ENCODE peak calls at places on chromosomes 1 and 21, in ten cellular contexts. B is lower lobe of right lung, L is heart left ventricle, N is body of pancreas, Q is thoracic aorta, I is tibial nerve, H is A549, A is AG04450, E is sigmoid colon, D is WERI-Rb-1. K is an unnamed sample. For H3K9me3, the result is how much of the 10 kb centered on the place peaks cover.

GRCh38 chr1:60547821-60548220 is 474.3 kb upstream of the C1orf87 start:
- DNase-seq in E (no peak), A (no peak), Q (no peak), D (peak), H (no peak), L (no peak), I (no peak), B (no peak), N (no peak), K (no peak)

GRCh38 chr1:54291276-54292014 is 91.5 kb downstream of the MRPL37 start:
- DNase-seq in Q (no peak), A (no peak), D (peak), N (no peak), B (no peak), E (no peak), H (no peak), I (no peak), L (no peak), K (no peak)

GRCh38 chr1:168442931-168443330 is 100.9 kb downstream of the XCL2 start:
- DNase-seq in H (no peak), L (no peak), A (no peak), B (no peak), I (no peak), Q (no peak), E (no peak), D (peak), N (no peak), K (no peak)

GRCh38 chr1:22893292-22893691 is 79.4 kb downstream of the LACTBL1 start:
- DNase-seq in I (no peak), B (no peak), D (no peak), L (no peak), A (no peak), N (no peak), E (no peak), H (no peak), Q (no peak), K (no peak)

GRCh38 chr1:100036718-100037664 is 67.2 kb downstream of the SLC35A3 start:
- DNase-seq in Q (no peak), L (no peak), I (no peak), H (no peak), E (no peak), N (peak), D (no peak), B (no peak), A (no peak), K (no peak)

GRCh38 chr1:153342178-153342577 is 6.5 kb downstream of the PGLYRP4 start:
- DNase-seq in L (no peak), Q (no peak), E (no peak), B (no peak), N (no peak), A (no peak), I (no peak), H (no peak), D (no peak), K (no peak)

GRCh38 chr1:213123532-213123931 is 72.5 kb downstream of the RPS6KC1 start:
- DNase-seq in N (peak), Q (no peak), I (no peak), B (no peak), E (no peak), A (peak), L (no peak), H (no peak), D (no peak), K (no peak)

GRCh38 chr1:65253800-65254319 is 55.5 kb upstream of the DNAJC6 start:
- DNase-seq in A (no peak), E (no peak), Q (no peak), I (no peak), L (no peak), H (peak), D (no peak), B (no peak), N (no peak), K (no peak)

GRCh38 chr1:40036574-40036973 is 4.0 kb upstream of the CAP1 start:
- DNase-seq in I (peak), Q (peak), H (no peak), N (peak), E (peak), L (peak), D (no peak), A (no peak), B (no peak), K (no peak)

GRCh38 chr21:43277481-43278351 is 108.9 kb downstream of the CRYAA start:
- DNase-seq in I (no peak), E (no peak), A (no peak), Q (no peak), D (no peak), L (no peak), N (no peak), B (peak), H (no peak), K (peak)

GRCh38 chr1:174839211-174839610 is 160.5 kb upstream of the CACYBP start:
- DNase-seq in B (no peak), H (no peak), Q (no peak), I (no peak), E (no peak), L (no peak), A (no peak), D (no peak), N (no peak), K (no peak)

GRCh38 chr1:39369568-39369967 is 121.9 kb upstream of the BMP8A start:
- DNase-seq in L (no peak), A (no peak), I (no peak), D (no peak), B (no peak), Q (no peak), H (no peak), N (no peak), E (no peak), K (no peak)

GRCh38 chr1:219761208-219761860 is 148.4 kb upstream of the ZC3H11B start:
- DNase-seq in A (no peak), N (no peak), B (no peak), L (no peak), H (no peak), Q (no peak), D (no peak), E (no peak), I (no peak), K (no peak)

GRCh38 chr1:6962956-6963915 is 178.0 kb downstream of the CAMTA1 start:
- DNase-seq in A (no peak), D (no peak), L (peak), I (peak), E (peak), B (peak), Q (no peak), N (peak), H (peak), K (peak)

GRCh38 chr1:201596101-201596868 is 57.4 kb downstream of the NAV1 start:
- DNase-seq in H (no peak), B (no peak), A (no peak), Q (no peak), N (no peak), D (no peak), I (no peak), E (peak), L (no peak), K (no peak)

GRCh38 chr1:207822124-207822601 is 70.3 kb downstream of the CD46 start:
- DNase-seq in I (no peak), Q (no peak), N (no peak), H (no peak), A (no peak), E (peak), D (no peak), L (no peak), B (no peak), K (no peak)

GRCh38 chr1:8902765-8903164 is 24.3 kb upstream of the ENO1 start:
- DNase-seq in E (no peak), L (no peak), B (no peak), A (no peak), N (no peak), D (no peak), Q (no peak), H (no peak), I (no peak), K (no peak)

GRCh38 chr1:159406821-159407220 is 25.2 kb upstream of the OR10J4 start:
- DNase-seq in Q (no peak), B (no peak), A (no peak), H (no peak), L (no peak), D (no peak), N (no peak), E (no peak), I (no peak), K (no peak)

GRCh38 chr1:81800741-81801031 is at the start of gene ADGRL2:
- DNase-seq in H (no peak), Q (no peak), L (peak), E (peak), I (peak), A (no peak), B (no peak), D (no peak), N (no peak), K (no peak)

GRCh38 chr1:155307247-155307740 is 1.4 kb upstream of the FDPS start:
- DNase-seq in Q (no peak), E (no peak), H (no peak), I (no peak), B (no peak), N (peak), L (no peak), D (peak), A (no peak), K (no peak)

GRCh38 chr1:201309420-201309819 is 26.1 kb downstream of the PKP1 start:
- DNase-seq in E (peak), H (peak), Q (no peak), I (peak), N (peak), A (no peak), L (peak), D (peak), B (peak), K (peak)

GRCh38 chr1:2896824-2897223 is 95.3 kb upstream of the TTC34 start:
- DNase-seq in Q (no peak), L (no peak), A (no peak), I (no peak), D (no peak), H (no peak), B (no peak), N (no peak), E (no peak), K (no peak)
- H3K9me3 ChIP-seq in Q (under half), L (under half), A (half or more), I (under half), D (under half), H (under half), B (under half), N (under half), E (under half), K (under half)

GRCh38 chr1:53154859-53155438 is 12.5 kb upstream of the SLC1A7 start:
- DNase-seq in L (no peak), Q (no peak), D (no peak), H (no peak), E (no peak), B (no peak), A (no peak), I (no peak), N (no peak), K (no peak)

GRCh38 chr1:53153752-53154151 is 11.3 kb upstream of the SLC1A7 start:
- DNase-seq in I (no peak), A (no peak), D (no peak), E (no peak), L (no peak), B (no peak), H (no peak), N (no peak), Q (no peak), K (no peak)

GRCh38 chr1:53155945-53156344 is 13.5 kb upstream of the SLC1A7 start:
- DNase-seq in A (no peak), H (no peak), N (no peak), Q (no peak), I (no peak), D (no peak), B (no peak), L (no peak), E (no peak), K (no peak)

GRCh38 chr1:53156783-53157182 is 14.3 kb upstream of the SLC1A7 start:
- DNase-seq in A (no peak), E (no peak), N (no peak), I (no peak), B (no peak), Q (no peak), D (no peak), H (no peak), L (no peak), K (no peak)

GRCh38 chr1:53155534-53155933 is 13.1 kb upstream of the SLC1A7 start:
- DNase-seq in L (no peak), N (no peak), E (no peak), I (no peak), H (no peak), A (no peak), D (no peak), Q (no peak), B (no peak), K (no peak)
- TF ChIP-seq CTCF in L (no peak), N (no peak), E (no peak), I (no peak), H (no peak), A (no peak), D (no peak), Q (no peak), B (no peak), K (no peak)

GRCh38 chr1:205172729-205173366 is 38.7 kb downstream of the DSTYK start:
- DNase-seq in A (peak), H (peak), N (no peak), I (no peak), Q (no peak), E (no peak), B (no peak), L (no peak), D (no peak), K (no peak)
- H3K4me3 ChIP-seq in A (no peak), H (no peak), N (no peak), I (no peak), Q (no peak), E (no peak), B (no peak), L (no peak), D (no peak), K (no peak)

DNA sequence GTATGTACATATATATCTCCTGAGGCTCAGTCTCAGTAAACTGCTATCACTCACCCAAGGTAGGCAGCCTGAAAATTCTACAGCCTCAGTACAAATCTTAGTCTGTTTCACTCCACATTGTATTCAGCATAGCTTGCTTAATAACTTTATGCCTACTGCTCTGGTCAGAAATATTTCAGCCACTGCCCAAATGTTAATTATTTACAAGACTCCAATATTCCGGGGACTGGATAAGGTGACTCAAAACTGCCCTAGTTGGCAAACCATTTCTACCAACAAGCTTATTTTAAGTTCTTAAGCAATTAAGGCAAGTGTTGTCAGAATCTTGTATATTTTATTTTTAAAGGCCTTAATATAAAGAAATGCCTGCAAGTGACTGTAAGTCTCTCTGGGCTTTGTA is 114.8 kb downstream of the LRRIQ3 start:
- DNase-seq in E (no peak), H (no peak), D (no peak), L (no peak), Q (no peak), A (no peak), N (no peak), I (no peak), B (no peak), K (no peak)
- H3K9me3 ChIP-seq in E (under half), H (under half), D (under half), L (under half), Q (under half), A (under half), N (under half), I (under half), B (under half), K (under half)

GRCh38 chr1:183609313-183609712 is 19.1 kb upstream of the NCF2 start:
- DNase-seq in H (peak), I (peak), E (peak), N (peak), L (peak), B (peak), Q (peak), D (no peak), A (no peak), K (no peak)
- TF ChIP-seq CTCF in H (peak), I (peak), E (peak), N (no peak), L (peak), B (peak), Q (peak), D (peak), A (peak), K (peak)

DNA sequence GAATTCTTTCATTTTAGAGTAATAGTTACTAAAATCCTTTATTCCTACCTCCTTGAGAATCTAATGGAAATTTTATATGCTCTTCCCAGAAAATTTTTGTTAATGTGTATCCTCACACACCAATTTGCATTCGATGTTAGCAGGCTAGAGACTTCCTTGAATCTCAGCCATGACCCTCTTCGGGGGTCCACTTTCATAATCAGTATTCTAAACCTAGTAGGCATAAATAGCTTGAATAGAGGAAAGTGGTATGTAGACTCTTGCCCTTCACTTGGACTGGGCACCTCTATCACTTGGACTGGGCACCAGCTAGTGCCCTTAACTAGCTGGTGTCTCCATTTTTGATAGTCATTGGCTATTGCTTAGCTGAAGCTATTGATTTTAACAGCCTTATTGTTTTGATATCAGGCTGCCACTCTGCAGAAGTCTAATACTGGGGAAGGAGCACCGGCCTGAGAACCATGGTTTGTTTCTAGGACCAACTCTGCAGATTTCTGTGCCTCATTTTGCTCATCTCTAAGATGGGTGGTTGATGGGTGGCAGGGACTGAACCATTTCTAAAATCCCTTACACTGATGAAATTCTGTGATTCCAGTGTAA is 42.8 kb downstream of the MRPL39 start:
- DNase-seq in I (no peak), H (no peak), N (no peak), Q (no peak), D (no peak), E (no peak), B (no peak), A (no peak), L (no peak), K (no peak)
- H3K4me3 ChIP-seq in I (no peak), H (no peak), N (no peak), Q (no peak), D (no peak), E (no peak), B (no peak), A (peak), L (no peak), K (no peak)

GRCh38 chr1:228732426-228732825 is 2.9 kb upstream of the RHOU start:
- DNase-seq in I (no peak), B (no peak), Q (no peak), E (no peak), A (no peak), D (no peak), L (no peak), N (no peak), H (no peak), K (no peak)
- H3K9me3 ChIP-seq in I (under half), B (under half), Q (under half), E (under half), A (under half), D (under half), L (under half), N (under half), H (under half), K (under half)

K was measured in RWPE2.